ENCODE peak calls at places on chromosomes 12 and 14, in five cellular contexts. L is amygdala, A is T-helper 1 cell, P is AG09319, U is posterior cingulate gyrus. S is an unnamed sample.

GRCh38 chr12:12214635-12215131 is 52.2 kb downstream of the LRP6 start:
- DNase-seq in L (no peak), A (no peak), P (no peak), U (no peak), S (no peak)

GRCh38 chr12:92079054-92079385 is 66.6 kb downstream of the BTG1 start:
- DNase-seq in L (no peak), A (no peak), P (no peak), U (no peak), S (no peak)

GRCh38 chr14:101188571-101188915 is 285.0 kb upstream of the RTL1 start:
- DNase-seq in L (no peak), A (no peak), P (no peak), U (no peak), S (no peak)

GRCh38 chr12:52055781-52056711 is 4.8 kb downstream of the NR4A1 start:
- DNase-seq in L (peak), A (no peak), P (no peak), U (peak), S (peak)

GRCh38 chr14:104865069-104865630 is at the start of gene CEP170B:
- DNase-seq in L (no peak), A (peak), P (no peak), U (no peak), S (peak)

GRCh38 chr14:93683241-93683640 is 105.0 kb downstream of the PRIMA1 start:
- DNase-seq in L (no peak), A (no peak), P (no peak), U (no peak), S (no peak)

GRCh38 chr14:54221971-54222370 is 174.8 kb upstream of the CDKN3 start:
- DNase-seq in L (no peak), A (no peak), P (no peak), U (no peak), S (no peak)

GRCh38 chr12:19893514-19893913 is 454.2 kb downstream of the AEBP2 start:
- DNase-seq in L (no peak), A (no peak), P (no peak), U (no peak), S (no peak)

GRCh38 chr14:100604709-100605108 is 17.5 kb upstream of the BEGAIN start:
- DNase-seq in L (no peak), A (no peak), P (no peak), U (no peak), S (no peak)

GRCh38 chr14:105582639-105583038 is 56.3 kb downstream of the TMEM121 start:
- DNase-seq in L (no peak), A (no peak), P (no peak), U (no peak), S (no peak)

GRCh38 chr14:93234798-93235197 is 27.7 kb downstream of the UBR7 start:
- DNase-seq in L (no peak), A (no peak), P (no peak), U (no peak), S (no peak)

GRCh38 chr12:19482036-19482435 is 42.7 kb downstream of the AEBP2 start:
- DNase-seq in L (no peak), A (no peak), P (no peak), U (no peak), S (no peak)

GRCh38 chr12:123141615-123142517 is 9.0 kb downstream of the PITPNM2 start:
- DNase-seq in L (no peak), A (no peak), P (peak), U (no peak), S (no peak)

GRCh38 chr14:91415794-91416743 is 1.6 kb downstream of the CCDC88C start:
- DNase-seq in L (no peak), A (peak), P (no peak), U (no peak), S (no peak)

GRCh38 chr14:88791629-88792571 is 853 bp downstream of the EML5 start:
- DNase-seq in L (no peak), A (no peak), P (no peak), U (peak), S (no peak)

GRCh38 chr12:95470300-95470699 is 3.7 kb upstream of the METAP2 start:
- DNase-seq in L (no peak), A (no peak), P (no peak), U (no peak), S (no peak)

GRCh38 chr12:122123051-122123760 is 44.6 kb downstream of the MLXIP start:
- DNase-seq in L (no peak), A (peak), P (no peak), U (peak), S (peak)

GRCh38 chr12:40829738-40830144 is 137.5 kb downstream of the CNTN1 start:
- DNase-seq in L (no peak), A (no peak), P (no peak), U (no peak), S (no peak)

GRCh38 chr14:94780536-94781404 is 10.9 kb upstream of the GSC start:
- DNase-seq in L (no peak), A (no peak), P (no peak), U (no peak), S (no peak)

GRCh38 chr12:10982244-10982643 is 4.5 kb downstream of the TAS2R50 start:
- DNase-seq in L (no peak), A (peak), P (no peak), U (no peak), S (no peak)

GRCh38 chr12:85273411-85274075 is 6.5 kb upstream of the ALX1 start:
- DNase-seq in L (no peak), A (no peak), P (no peak), U (no peak), S (no peak)

GRCh38 chr12:64385468-64385867 is 5.1 kb downstream of the C12orf56 start:
- DNase-seq in L (no peak), A (no peak), P (no peak), U (no peak), S (no peak)

GRCh38 chr12:47900480-47901129 is 4.2 kb downstream of the VDR start:
- DNase-seq in L (no peak), A (no peak), P (no peak), U (no peak), S (no peak)

GRCh38 chr12:106645074-106645421 is 62.2 kb downstream of the RFX4 start:
- DNase-seq in L (peak), A (no peak), P (no peak), U (peak), S (peak)

GRCh38 chr12:89789862-89790261 is 81.2 kb upstream of the ATP2B1 start:
- DNase-seq in L (no peak), A (no peak), P (no peak), U (no peak), S (no peak)

GRCh38 chr12:39235990-39236767 is 206.7 kb downstream of the KIF21A start:
- DNase-seq in L (no peak), A (no peak), P (no peak), U (no peak), S (no peak)

GRCh38 chr12:2691340-2692111 is 103.2 kb upstream of the FKBP4 start:
- DNase-seq in L (no peak), A (peak), P (no peak), U (no peak), S (no peak)

GRCh38 chr12:5260086-5260485 is 171.8 kb upstream of the NTF3 start:
- DNase-seq in L (no peak), A (no peak), P (no peak), U (no peak), S (no peak)

GRCh38 chr14:104604461-104605449 is at the start of gene TMEM179:
- DNase-seq in L (no peak), A (no peak), P (no peak), U (peak), S (no peak)

GRCh38 chr12:121611306-121611705 is 15.0 kb upstream of the ORAI1 start:
- DNase-seq in L (no peak), A (no peak), P (no peak), U (no peak), S (no peak)

S was measured in nucleus accumbens.